ENCODE peak calls at places on chromosomes 7 and 10, in ten cellular contexts. A is Right ventricle myocardium superior; T is foreskin fibroblast; F is SJCRH30; M is RWPE1; E is NCI-H69; W is retina; L is AG09319; N is stimulated activated CD4-positive, alpha-beta T cell treated with anti-CD3 and anti-CD28 coated beads, Interleukin-15, amount 100 ng/mL, for 1 hour; P is fibroblast of lung. O is an unnamed sample.

GRCh38 chr7:123757095-123757494 is 8.3 kb upstream of the WASL start:
- DNase-seq in N (no peak), M (peak), T (no peak), L (no peak), E (no peak), W (no peak), F (no peak), P (no peak), A (no peak), O (no peak)

GRCh38 chr10:90125966-90126600 is 424.7 kb downstream of the KIF20B start:
- DNase-seq in T (peak), L (no peak), P (peak), W (no peak), F (peak), A (no peak), M (no peak), N (no peak), E (no peak), O (no peak)

GRCh38 chr7:85699482-85699881 is 512.6 kb upstream of the SEMA3D start:
- DNase-seq in N (no peak), P (no peak), W (no peak), F (no peak), T (no peak), M (no peak), A (no peak), E (no peak), L (no peak), O (no peak)

GRCh38 chr7:390761-391410 is 100.9 kb downstream of the FOXL3 start:
- DNase-seq in P (no peak), A (peak), M (peak), L (no peak), T (no peak), N (no peak), F (no peak), E (no peak), W (no peak), O (no peak)

GRCh38 chr10:79156334-79157274 is 87.8 kb downstream of the ZMIZ1 start:
- DNase-seq in W (no peak), T (no peak), A (no peak), M (no peak), E (no peak), P (no peak), L (no peak), F (no peak), N (no peak), O (no peak)

GRCh38 chr10:101285519-101286070 is 56.3 kb upstream of the LBX1 start:
- DNase-seq in W (peak), F (peak), T (no peak), M (no peak), P (no peak), N (no peak), E (peak), L (no peak), A (no peak), O (no peak)

GRCh38 chr7:28112056-28112455 is 68.5 kb downstream of the JAZF1 start:
- DNase-seq in E (no peak), W (no peak), T (no peak), F (no peak), L (peak), N (no peak), M (no peak), A (no peak), P (no peak), O (no peak)

GRCh38 chr10:54470324-54470631 is 330.8 kb downstream of the PCDH15 start:
- DNase-seq in L (no peak), W (no peak), F (no peak), P (no peak), E (no peak), A (peak), M (no peak), N (no peak), T (no peak), O (no peak)

GRCh38 chr10:58465641-58466040 is 47.0 kb upstream of the BICC1 start:
- DNase-seq in M (no peak), P (no peak), F (no peak), W (no peak), A (no peak), T (no peak), E (no peak), N (no peak), L (no peak), O (no peak)